ENCODE peak calls at places on chromosomes 12 and 14, in five cellular contexts. One of them, this sample, is unnamed.
A peak's percentile ranks its signal among the peaks of the same experiment; 100 is the strongest.

GRCh38 chr14:69924181-69924580 is 45.0 kb downstream of the SMOC1 start:
- DNase-seq in GM23338: peak; percentile 18
- DNase-seq in HCT116: no peak
- DNase-seq in neural progenitor cell: no peak
- DNase-seq in MM.1S: no peak
- DNase-seq in this sample: no peak

GRCh38 chr14:90677484-90678045 is 138.7 kb downstream of the TTC7B start:
- DNase-seq in GM23338: no peak
- DNase-seq in HCT116: no peak
- DNase-seq in neural progenitor cell: no peak
- DNase-seq in MM.1S: no peak
- DNase-seq in this sample: peak; percentile 79

GRCh38 chr14:103213331-103213730 is 90.1 kb downstream of the TNFAIP2 start:
- DNase-seq in GM23338: no peak
- DNase-seq in HCT116: no peak
- DNase-seq in neural progenitor cell: no peak
- DNase-seq in MM.1S: no peak
- DNase-seq in this sample: no peak

GRCh38 chr14:28576523-28576922 is 190.1 kb upstream of the FOXG1 start:
- DNase-seq in GM23338: no peak
- DNase-seq in HCT116: no peak
- DNase-seq in neural progenitor cell: no peak
- DNase-seq in MM.1S: no peak
- DNase-seq in this sample: peak; percentile 41

GRCh38 chr12:123934829-123935228 is 37.8 kb downstream of the CCDC92 start:
- DNase-seq in GM23338: no peak
- DNase-seq in HCT116: no peak
- DNase-seq in neural progenitor cell: no peak
- DNase-seq in MM.1S: no peak
- DNase-seq in this sample: no peak

GRCh38 chr14:61388173-61388975 is 67.0 kb downstream of the PRKCH start:
- DNase-seq in GM23338: no peak
- DNase-seq in HCT116: peak; percentile 26
- DNase-seq in neural progenitor cell: no peak
- DNase-seq in MM.1S: no peak
- DNase-seq in this sample: peak; percentile 90

GRCh38 chr12:23659151-23659550 is 290.3 kb downstream of the SOX5 start:
- DNase-seq in GM23338: no peak
- DNase-seq in HCT116: no peak
- DNase-seq in neural progenitor cell: no peak
- DNase-seq in MM.1S: no peak
- DNase-seq in this sample: no peak

GRCh38 chr12:93823616-93824410 is 146.6 kb downstream of the CRADD start:
- DNase-seq in GM23338: no peak
- DNase-seq in HCT116: no peak
- DNase-seq in neural progenitor cell: no peak
- DNase-seq in MM.1S: no peak
- DNase-seq in this sample: no peak

GRCh38 chr14:73237219-73237785 is at the start of gene PAPLN:
- DNase-seq in GM23338: peak; percentile 65
- DNase-seq in HCT116: peak; percentile 8
- DNase-seq in neural progenitor cell: peak; percentile 61
- DNase-seq in MM.1S: no peak
- DNase-seq in this sample: peak; percentile 29

GRCh38 chr14:81485372-81485771 is 48.3 kb downstream of the SEL1L start:
- DNase-seq in GM23338: no peak
- DNase-seq in HCT116: no peak
- DNase-seq in neural progenitor cell: no peak
- DNase-seq in MM.1S: peak; percentile 85
- DNase-seq in this sample: no peak

GRCh38 chr14:94581127-94581999 is at the start of gene SERPINA5:
- DNase-seq in GM23338: peak; percentile 46
- DNase-seq in HCT116: no peak
- DNase-seq in neural progenitor cell: peak; percentile 50
- DNase-seq in MM.1S: no peak
- DNase-seq in this sample: peak; percentile 2

GRCh38 chr12:10562306-10562933 is 51.0 kb downstream of the MAGOHB start:
- DNase-seq in GM23338: peak; percentile 44
- DNase-seq in HCT116: peak; percentile 48
- DNase-seq in neural progenitor cell: peak; percentile 16
- DNase-seq in MM.1S: peak; percentile 40
- DNase-seq in this sample: peak; percentile 87

GRCh38 chr12:111434680-111435338 is 29.1 kb downstream of the SH2B3 start:
- DNase-seq in GM23338: peak; percentile 41
- DNase-seq in HCT116: no peak
- DNase-seq in neural progenitor cell: no peak
- DNase-seq in MM.1S: peak; percentile 66
- DNase-seq in this sample: no peak

GRCh38 chr12:108360487-108360886 is 21.4 kb upstream of the CMKLR1 start:
- DNase-seq in GM23338: no peak
- DNase-seq in HCT116: no peak
- DNase-seq in neural progenitor cell: no peak
- DNase-seq in MM.1S: no peak
- DNase-seq in this sample: no peak

GRCh38 chr12:85835810-85836715 is at the start of gene RASSF9:
- DNase-seq in GM23338: peak; percentile 28
- DNase-seq in HCT116: no peak
- DNase-seq in neural progenitor cell: peak; percentile 18
- DNase-seq in MM.1S: no peak
- DNase-seq in this sample: peak; percentile 53

GRCh38 chr12:60269611-60270269 is 673.9 kb downstream of the SLC16A7 start:
- DNase-seq in GM23338: no peak
- DNase-seq in HCT116: no peak
- DNase-seq in neural progenitor cell: no peak
- DNase-seq in MM.1S: no peak
- DNase-seq in this sample: no peak

GRCh38 chr14:75514673-75515630 is 7.3 kb upstream of the BATF start:
- DNase-seq in GM23338: peak; percentile 60
- DNase-seq in HCT116: no peak
- DNase-seq in neural progenitor cell: peak; percentile 20
- DNase-seq in MM.1S: peak; percentile 12
- DNase-seq in this sample: no peak

GRCh38 chr12:47317182-47317915 is 237.6 kb upstream of the AMIGO2 start:
- DNase-seq in GM23338: no peak
- DNase-seq in HCT116: no peak
- DNase-seq in neural progenitor cell: no peak
- DNase-seq in MM.1S: peak; percentile 73
- DNase-seq in this sample: no peak

GRCh38 chr12:89163918-89164317 is 188.4 kb downstream of the DUSP6 start:
- DNase-seq in GM23338: no peak
- DNase-seq in HCT116: no peak
- DNase-seq in neural progenitor cell: no peak
- DNase-seq in MM.1S: no peak
- DNase-seq in this sample: peak; percentile 71

GRCh38 chr12:42776396-42776795 is 186.8 kb upstream of the PRICKLE1 start:
- DNase-seq in GM23338: no peak
- DNase-seq in HCT116: no peak
- DNase-seq in neural progenitor cell: no peak
- DNase-seq in MM.1S: no peak
- DNase-seq in this sample: no peak

GRCh38 chr14:92914087-92914656 is 8.8 kb upstream of the CHGA start:
- DNase-seq in GM23338: peak; percentile 87
- DNase-seq in HCT116: no peak
- DNase-seq in neural progenitor cell: peak; percentile 86
- DNase-seq in MM.1S: peak; percentile 25
- DNase-seq in this sample: peak; percentile 48

GRCh38 chr12:66717049-66717448 is 38.2 kb upstream of the GRIP1 start:
- DNase-seq in GM23338: no peak
- DNase-seq in HCT116: no peak
- DNase-seq in neural progenitor cell: no peak
- DNase-seq in MM.1S: no peak
- DNase-seq in this sample: peak; percentile 38

GRCh38 chr12:204261-204678 is 9.7 kb downstream of the SLC6A12 start:
- DNase-seq in GM23338: no peak
- DNase-seq in HCT116: no peak
- DNase-seq in neural progenitor cell: no peak
- DNase-seq in MM.1S: no peak
- DNase-seq in this sample: no peak

GRCh38 chr12:5166976-5167375 is 123.3 kb downstream of the KCNA5 start:
- DNase-seq in GM23338: no peak
- DNase-seq in HCT116: no peak
- DNase-seq in neural progenitor cell: no peak
- DNase-seq in MM.1S: no peak
- DNase-seq in this sample: peak; percentile 26

GRCh38 chr12:28610401-28611114 is 420.3 kb downstream of the CCDC91 start:
- DNase-seq in GM23338: no peak
- DNase-seq in HCT116: no peak
- DNase-seq in neural progenitor cell: no peak
- DNase-seq in MM.1S: no peak
- DNase-seq in this sample: no peak

GRCh38 chr14:55138091-55138490 is 9.0 kb downstream of the LGALS3 start:
- DNase-seq in GM23338: peak; percentile 75
- DNase-seq in HCT116: no peak
- DNase-seq in neural progenitor cell: peak; percentile 26
- DNase-seq in MM.1S: no peak
- DNase-seq in this sample: peak; percentile 34

GRCh38 chr12:10395390-10395998 is 5.7 kb upstream of the KLRK1 start:
- DNase-seq in GM23338: peak; percentile 13
- DNase-seq in HCT116: no peak
- DNase-seq in neural progenitor cell: no peak
- DNase-seq in MM.1S: no peak
- DNase-seq in this sample: peak; percentile 92

GRCh38 chr12:49651855-49652254 is 28.5 kb downstream of the PRPF40B start:
- DNase-seq in GM23338: no peak
- DNase-seq in HCT116: no peak
- DNase-seq in neural progenitor cell: peak; percentile 11
- DNase-seq in MM.1S: no peak
- DNase-seq in this sample: no peak

GRCh38 chr12:1054103-1054838 is 63.2 kb downstream of the ERC1 start:
- DNase-seq in GM23338: peak; percentile 64
- DNase-seq in HCT116: no peak
- DNase-seq in neural progenitor cell: peak; percentile 44
- DNase-seq in MM.1S: no peak
- DNase-seq in this sample: no peak

GRCh38 chr14:80974338-80975078 is 19.1 kb downstream of the TSHR start:
- DNase-seq in GM23338: no peak
- DNase-seq in HCT116: no peak
- DNase-seq in neural progenitor cell: no peak
- DNase-seq in MM.1S: no peak
- DNase-seq in this sample: no peak

GRCh38 chr12:67068773-67069450 is 200.2 kb upstream of the CAND1 start:
- DNase-seq in GM23338: peak; percentile 74
- DNase-seq in HCT116: no peak
- DNase-seq in neural progenitor cell: peak; percentile 83
- DNase-seq in MM.1S: peak; percentile 62
- DNase-seq in this sample: peak; percentile 82

GRCh38 chr14:68940614-68941185 is 38.4 kb downstream of the ACTN1 start:
- DNase-seq in GM23338: no peak
- DNase-seq in HCT116: no peak
- DNase-seq in neural progenitor cell: no peak
- DNase-seq in MM.1S: no peak
- DNase-seq in this sample: no peak

GRCh38 chr14:91996951-91997371 is 42.9 kb downstream of the TRIP11 start:
- DNase-seq in GM23338: peak; percentile 75
- DNase-seq in HCT116: peak; percentile 44
- DNase-seq in neural progenitor cell: peak; percentile 62
- DNase-seq in MM.1S: peak; percentile 24
- DNase-seq in this sample: peak; percentile 57

GRCh38 chr14:101590616-101591015 is 29.3 kb downstream of the DIO3 start:
- DNase-seq in GM23338: no peak
- DNase-seq in HCT116: no peak
- DNase-seq in neural progenitor cell: no peak
- DNase-seq in MM.1S: no peak
- DNase-seq in this sample: no peak
- TF ChIP-seq EZH2phosphoT487 in GM23338: no peak
- TF ChIP-seq EZH2phosphoT487 in HCT116: no peak
- TF ChIP-seq EZH2phosphoT487 in neural progenitor cell: no peak
- TF ChIP-seq EZH2phosphoT487 in MM.1S: no peak
- TF ChIP-seq EZH2phosphoT487 in this sample: no peak

DNA sequence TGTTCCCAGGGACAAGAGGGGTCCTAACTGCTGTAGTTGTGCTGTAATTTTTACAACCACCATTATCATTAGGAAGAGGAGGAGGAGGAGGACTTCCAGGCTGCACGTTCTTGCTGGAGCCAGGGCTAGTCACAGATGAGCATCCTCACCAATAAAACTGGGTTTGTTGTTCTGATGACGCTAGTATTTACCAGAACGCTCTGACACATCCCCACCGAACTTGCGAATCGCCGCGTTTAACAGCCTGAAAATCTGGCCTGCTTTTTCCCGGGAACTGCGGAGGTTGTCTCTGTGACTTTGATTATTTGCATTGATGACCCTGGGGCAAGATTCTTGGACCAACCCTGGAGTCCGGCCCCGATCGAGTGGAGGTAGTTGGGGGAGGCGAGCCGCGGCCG is 10.2 kb downstream of the TBX5 start:
- DNase-seq in GM23338: peak; percentile 44
- DNase-seq in HCT116: no peak
- DNase-seq in neural progenitor cell: no peak
- DNase-seq in MM.1S: no peak
- DNase-seq in this sample: no peak
- TF ChIP-seq EZH2 in GM23338: peak; percentile 80
- TF ChIP-seq EZH2 in HCT116: no peak
- TF ChIP-seq EZH2 in neural progenitor cell: peak; percentile 82
- TF ChIP-seq EZH2 in MM.1S: no peak
- TF ChIP-seq EZH2 in this sample: no peak

GRCh38 chr12:13304924-13305323 is 108.4 kb downstream of the EMP1 start:
- DNase-seq in GM23338: no peak
- DNase-seq in HCT116: no peak
- DNase-seq in neural progenitor cell: no peak
- DNase-seq in MM.1S: no peak
- DNase-seq in this sample: no peak

DNA sequence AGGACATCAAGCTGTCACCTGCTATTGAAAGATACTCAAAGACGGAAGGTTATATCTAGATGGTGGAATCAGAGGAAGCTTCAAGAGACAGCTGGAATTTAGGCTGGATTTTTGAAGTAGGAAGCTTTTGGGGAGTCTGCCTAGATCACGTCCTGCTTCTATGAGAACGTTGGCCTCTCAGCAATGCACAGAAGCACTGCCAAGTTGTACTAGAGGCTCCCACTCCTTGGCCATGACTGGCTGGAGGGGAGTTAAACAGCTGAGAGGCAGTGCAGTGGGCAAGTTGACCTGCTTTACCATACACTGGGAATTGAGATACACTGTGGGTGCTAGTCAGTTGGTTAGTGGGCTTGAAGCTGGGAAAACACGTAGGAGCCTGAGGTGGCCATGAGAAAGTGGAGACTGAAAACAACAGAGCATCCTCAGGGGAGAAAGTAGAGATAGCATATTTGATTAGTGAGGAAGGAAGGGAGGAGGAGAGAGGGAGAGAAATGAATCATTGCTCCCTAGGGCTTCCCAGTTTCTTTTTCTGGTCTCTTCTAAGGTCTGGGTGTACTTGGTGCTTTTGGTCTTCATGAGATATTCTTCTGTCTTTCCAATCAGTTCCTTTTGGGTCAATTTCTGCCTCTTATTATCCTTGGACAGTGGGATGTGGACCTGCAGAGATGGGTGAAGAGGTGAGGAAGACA is 110.8 kb downstream of the EMP1 start:
- DNase-seq in GM23338: no peak
- DNase-seq in HCT116: no peak
- DNase-seq in neural progenitor cell: no peak
- DNase-seq in MM.1S: no peak
- DNase-seq in this sample: no peak
- TF ChIP-seq EZH2phosphoT487 in GM23338: no peak
- TF ChIP-seq EZH2phosphoT487 in HCT116: no peak
- TF ChIP-seq EZH2phosphoT487 in neural progenitor cell: no peak
- TF ChIP-seq EZH2phosphoT487 in MM.1S: no peak
- TF ChIP-seq EZH2phosphoT487 in this sample: no peak

GRCh38 chr12:24664151-24664550 is 284.8 kb downstream of the BCAT1 start:
- DNase-seq in GM23338: no peak
- DNase-seq in HCT116: no peak
- DNase-seq in neural progenitor cell: no peak
- DNase-seq in MM.1S: no peak
- DNase-seq in this sample: no peak

GRCh38 chr12:24661657-24662096 is 287.2 kb downstream of the BCAT1 start:
- DNase-seq in GM23338: no peak
- DNase-seq in HCT116: no peak
- DNase-seq in neural progenitor cell: no peak
- DNase-seq in MM.1S: no peak
- DNase-seq in this sample: no peak
- TF ChIP-seq EZH2 in GM23338: no peak
- TF ChIP-seq EZH2 in HCT116: no peak
- TF ChIP-seq EZH2 in neural progenitor cell: no peak
- TF ChIP-seq EZH2 in MM.1S: no peak
- TF ChIP-seq EZH2 in this sample: no peak

This sample was measured in PC-3.